ENCODE peak calls at places on chromosomes 5 and 9, in nine cellular contexts. J, Y, S, X, K, E, Z, F and O are unnamed samples.
A peak's percentile ranks its signal among the peaks of the same experiment; 100 is the strongest.

GRCh38 chr9:131590907-131591844 is 45.9 kb downstream of the PRRT1B start:
- DNase-seq in F (peak; percentile 70), S (peak; percentile 76), J (peak; percentile 75), E (peak; percentile 33), X (peak; percentile 89), Z (peak; percentile 76), Y (peak; percentile 62), K (peak; percentile 91), O (peak; percentile 29)

GRCh38 chr5:154189256-154189818 is 1.2 kb upstream of the GALNT10 start:
- DNase-seq in E (no peak), Z (peak; percentile 60), S (no peak), X (no peak), K (peak; percentile 59), F (no peak), Y (no peak), J (no peak), O (no peak)

GRCh38 chr5:156120777-156121176 is 206.2 kb upstream of the SGCD start:
- DNase-seq in J (no peak), X (peak; percentile 5), Z (no peak), S (no peak), F (no peak), E (no peak), K (no peak), Y (no peak), O (no peak)

GRCh38 chr5:175688352-175689146 is 30.7 kb downstream of the HRH2 start:
- DNase-seq in X (no peak), J (no peak), Z (no peak), S (no peak), K (no peak), F (no peak), Y (no peak), E (no peak), O (no peak)

GRCh38 chr5:140989254-140989653 is 23.0 kb downstream of the PCDHAC2 start:
- DNase-seq in F (no peak), J (no peak), S (no peak), E (no peak), X (no peak), K (no peak), Y (no peak), Z (no peak), O (no peak)

GRCh38 chr5:761854-762685 is 22.5 kb downstream of the ZDHHC11B start:
- DNase-seq in E (no peak), Y (no peak), Z (peak; percentile 67), S (no peak), X (peak; percentile 13), F (no peak), K (peak; percentile 93), J (no peak), O (no peak)

GRCh38 chr9:77018058-77019009 is 1.1 kb upstream of the FOXB2 start:
- DNase-seq in J (no peak), Z (peak; percentile 52), F (no peak), Y (no peak), X (no peak), K (no peak), S (no peak), E (no peak), O (no peak)

GRCh38 chr5:132392978-132393825 is 23.7 kb downstream of the SLC22A5 start:
- DNase-seq in Y (no peak), S (no peak), Z (no peak), K (no peak), E (no peak), F (no peak), J (no peak), X (no peak), O (no peak)

GRCh38 chr5:180825768-180826525 is 23.3 kb upstream of the MGAT1 start:
- DNase-seq in Z (peak; percentile 90), J (peak; percentile 84), X (peak; percentile 51), F (peak; percentile 85), K (no peak), S (no peak), Y (peak; percentile 96), E (no peak), O (no peak)

GRCh38 chr5:160054047-160054446 is 45.1 kb downstream of the TTC1 start:
- DNase-seq in K (no peak), F (peak; percentile 61), X (no peak), E (no peak), Z (no peak), S (no peak), J (peak; percentile 27), Y (no peak), O (no peak)

GRCh38 chr5:43256261-43256966 is 56.8 kb downstream of the HMGCS1 start:
- DNase-seq in K (no peak), X (no peak), Z (no peak), J (no peak), S (no peak), Y (no peak), E (no peak), F (no peak), O (no peak)

GRCh38 chr9:71243951-71244350 is 122.5 kb upstream of the TRPM3 start:
- DNase-seq in K (no peak), F (no peak), Z (no peak), J (no peak), Y (no peak), X (no peak), E (no peak), S (no peak), O (no peak)

GRCh38 chr5:148474025-148474511 is 90.3 kb downstream of the FBXO38 start:
- DNase-seq in Y (no peak), J (peak; percentile 98), E (no peak), K (no peak), X (no peak), S (peak; percentile 20), F (peak; percentile 16), Z (peak; percentile 91), O (no peak)

GRCh38 chr5:132258102-132259060 is 885 bp downstream of the PDLIM4 start:
- DNase-seq in X (peak; percentile 53), Y (peak; percentile 66), J (peak; percentile 46), E (no peak), F (peak; percentile 61), S (peak; percentile 68), Z (peak; percentile 74), K (no peak), O (no peak)

GRCh38 chr5:10479226-10479721 is 37.6 kb downstream of the ROPN1L start:
- DNase-seq in Z (no peak), S (no peak), E (no peak), F (peak; percentile 82), Y (peak; percentile 77), X (no peak), K (peak; percentile 59), J (peak; percentile 80), O (no peak)

GRCh38 chr5:55592388-55593114 is 57.8 kb upstream of the PLPP1 start:
- DNase-seq in Y (no peak), K (no peak), X (no peak), J (no peak), Z (no peak), E (no peak), S (no peak), F (no peak), O (no peak)

GRCh38 chr9:9612755-9613154 is 1000.0 kb downstream of the PTPRD start:
- DNase-seq in X (no peak), Z (no peak), E (no peak), J (no peak), S (no peak), F (no peak), Y (no peak), K (no peak), O (no peak)
- H3K4me3 ChIP-seq in X (no peak overlapping the region), Z (no peak overlapping the region), E (no peak overlapping the region), J (no peak overlapping the region), S (no peak overlapping the region), F (no peak overlapping the region), Y (no peak overlapping the region), K (no peak overlapping the region), O (no peak overlapping the region)

GRCh38 chr5:31062878-31063277 is 130.6 kb upstream of the CDH6 start:
- DNase-seq in J (no peak), Y (no peak), F (no peak), S (no peak), Z (no peak), E (no peak), X (no peak), K (no peak), O (no peak)
- TF ChIP-seq CTCF in J (no peak), Y (no peak), F (no peak), S (no peak), Z (no peak), E (no peak), X (no peak), K (no peak), O (no peak)

GRCh38 chr9:78542491-78543175 is 245.7 kb downstream of the PSAT1 start:
- DNase-seq in Z (no peak), Y (no peak), X (no peak), F (no peak), K (no peak), S (no peak), E (no peak), J (no peak), O (no peak)
- H3K4me3 ChIP-seq in Z (no peak overlapping the region), Y (no peak overlapping the region), X (no peak overlapping the region), F (no peak overlapping the region), K (no peak overlapping the region), S (no peak overlapping the region), E (no peak overlapping the region), J (no peak overlapping the region), O (no peak overlapping the region)

GRCh38 chr9:19252885-19253219 is 22.4 kb downstream of the DENND4C start:
- DNase-seq in J (no peak), Y (no peak), X (no peak), S (no peak), F (no peak), Z (no peak), E (no peak), K (no peak), O (no peak)

GRCh38 chr9:19247420-19247819 is 16.9 kb downstream of the DENND4C start:
- DNase-seq in E (no peak), S (no peak), Y (no peak), J (no peak), Z (no peak), K (no peak), X (no peak), F (no peak), O (no peak)

GRCh38 chr9:19255112-19255511 is 24.6 kb downstream of the DENND4C start:
- DNase-seq in K (no peak), Z (no peak), S (no peak), E (no peak), X (no peak), Y (no peak), J (no peak), F (no peak), O (no peak)

GRCh38 chr9:19255821-19256220 is 25.3 kb downstream of the DENND4C start:
- DNase-seq in Z (no peak), E (no peak), F (no peak), X (no peak), J (no peak), S (no peak), K (no peak), Y (no peak), O (no peak)

DNA sequence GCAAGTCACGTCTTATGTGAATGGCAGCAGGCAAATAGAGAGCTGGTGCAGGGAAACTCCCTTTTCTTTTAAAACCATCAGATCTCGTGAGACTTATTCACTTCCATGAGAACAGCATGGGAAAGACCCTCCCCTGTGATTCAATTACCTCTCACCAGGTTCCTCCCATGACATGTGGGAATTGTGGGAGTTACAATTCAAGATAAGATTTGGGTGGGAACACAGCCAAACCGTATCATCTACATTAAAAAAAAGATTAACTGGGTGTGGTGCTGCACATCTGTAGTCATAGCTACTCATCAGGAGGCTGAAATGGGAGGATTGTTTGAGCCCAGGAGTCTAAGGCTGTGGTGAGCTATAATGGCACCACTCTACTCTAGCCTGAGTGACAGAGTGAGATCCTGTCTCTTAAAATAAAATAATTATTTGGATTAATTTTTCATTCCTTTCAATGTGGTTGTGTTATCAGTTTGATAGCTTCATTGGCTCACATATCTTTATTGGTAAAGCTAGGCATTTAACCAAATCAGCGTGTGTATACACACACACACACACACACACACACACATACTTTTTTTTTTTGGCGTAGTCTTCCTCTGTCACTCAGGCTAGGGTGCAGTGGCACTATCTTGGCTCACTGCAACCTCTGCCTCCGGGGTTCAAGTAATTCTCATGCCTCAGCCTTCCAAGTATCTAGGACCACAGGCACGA is 21.8 kb downstream of the DENND4C start:
- DNase-seq in E (no peak), J (no peak), X (no peak), F (no peak), K (no peak), Z (no peak), S (no peak), Y (no peak), O (no peak)
- TF ChIP-seq CTCF in E (no peak), J (no peak), X (no peak), F (no peak), K (no peak), Z (no peak), S (no peak), Y (no peak), O (no peak)